ENCODE peak calls at places on chromosomes 12 and 14, in five cellular contexts. L is CD4-positive, CD25-positive, alpha-beta regulatory T cell; B is AG04450; J is endothelial cell of umbilical vein; N is cardiac muscle cell. U is an unnamed sample. For H3K27me3, the result is how much of the 10 kb centered on the place peaks cover.

GRCh38 chr12:53869500-53869899 is 69.1 kb upstream of the HOXC13 start:
- DNase-seq in L (no peak), B (no peak), J (no peak), N (no peak), U (no peak)

GRCh38 chr12:65232490-65233077 is 45.9 kb upstream of the MSRB3 start:
- DNase-seq in L (no peak), B (no peak), J (peak), N (peak), U (no peak)

GRCh38 chr14:54364555-54365415 is 32.0 kb upstream of the CDKN3 start:
- DNase-seq in L (no peak), B (no peak), J (peak), N (peak), U (peak)

GRCh38 chr12:89864419-89864818 is 155.8 kb upstream of the ATP2B1 start:
- DNase-seq in L (no peak), B (no peak), J (no peak), N (no peak), U (no peak)

GRCh38 chr12:25251749-25252148 is 1.0 kb upstream of the KRAS start:
- DNase-seq in L (no peak), B (no peak), J (no peak), N (no peak), U (no peak)

GRCh38 chr12:6829532-6830220 is 1.5 kb downstream of the P3H3 start:
- DNase-seq in L (no peak), B (no peak), J (peak), N (no peak), U (no peak)

GRCh38 chr14:35332517-35333346 is 40.5 kb downstream of the PSMA6 start:
- DNase-seq in L (no peak), B (no peak), J (no peak), N (no peak), U (no peak)

GRCh38 chr12:82841379-82841778 is 154.7 kb downstream of the TMTC2 start:
- DNase-seq in L (no peak), B (no peak), J (no peak), N (no peak), U (no peak)

GRCh38 chr12:6336079-6336858 is 5.6 kb downstream of the TNFRSF1A start:
- DNase-seq in L (peak), B (peak), J (peak), N (peak), U (peak)

GRCh38 chr14:85076111-85076510 is 453.8 kb upstream of the FLRT2 start:
- DNase-seq in L (no peak), B (no peak), J (no peak), N (no peak), U (no peak)

GRCh38 chr12:7352661-7353060 is 48.8 kb downstream of the ACSM4 start:
- DNase-seq in L (no peak), B (no peak), J (no peak), N (no peak), U (no peak)

GRCh38 chr14:99758915-99759545 is 34.2 kb upstream of the EML1 start:
- DNase-seq in L (no peak), B (no peak), J (no peak), N (no peak), U (peak)

GRCh38 chr12:113462880-113463745 is 8.6 kb downstream of the LHX5 start:
- DNase-seq in L (no peak), B (no peak), J (no peak), N (no peak), U (no peak)
- H3K27me3 ChIP-seq in L (under half), B (half or more), J (under half), N (half or more), U (half or more)

GRCh38 chr14:100806386-100806785 is 19.5 kb upstream of the MEG3 start:
- DNase-seq in L (no peak), B (no peak), J (no peak), N (no peak), U (no peak)
- H3K27me3 ChIP-seq in L (under half), B (half or more), J (under half), N (under half), U (under half)

DNA sequence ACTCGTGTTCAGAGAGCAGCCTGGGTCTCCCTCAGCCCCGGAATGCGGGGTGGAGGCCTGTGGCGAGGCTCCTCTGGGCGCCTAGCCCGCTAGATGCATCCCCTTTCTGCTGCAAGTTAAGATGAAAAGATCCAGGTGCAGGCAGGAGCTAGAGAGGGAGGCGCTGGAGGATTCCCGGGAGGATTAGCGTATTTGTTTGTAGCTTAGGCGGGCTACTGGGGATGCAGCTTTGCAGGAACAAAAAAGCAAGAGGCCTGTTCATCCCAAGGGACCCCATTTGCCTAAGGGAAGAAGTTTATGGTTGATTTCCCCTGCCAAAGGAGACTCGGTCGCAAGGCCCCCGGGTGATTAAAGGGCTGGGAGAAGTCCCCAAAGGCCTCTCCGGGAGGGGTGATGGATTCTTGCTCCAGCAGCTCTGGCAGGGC is 818 bp downstream of the CCDC177 start:
- DNase-seq in L (no peak), B (no peak), J (no peak), N (peak), U (no peak)
- H3K27me3 ChIP-seq in L (under half), B (half or more), J (half or more), N (half or more), U (under half)

DNA sequence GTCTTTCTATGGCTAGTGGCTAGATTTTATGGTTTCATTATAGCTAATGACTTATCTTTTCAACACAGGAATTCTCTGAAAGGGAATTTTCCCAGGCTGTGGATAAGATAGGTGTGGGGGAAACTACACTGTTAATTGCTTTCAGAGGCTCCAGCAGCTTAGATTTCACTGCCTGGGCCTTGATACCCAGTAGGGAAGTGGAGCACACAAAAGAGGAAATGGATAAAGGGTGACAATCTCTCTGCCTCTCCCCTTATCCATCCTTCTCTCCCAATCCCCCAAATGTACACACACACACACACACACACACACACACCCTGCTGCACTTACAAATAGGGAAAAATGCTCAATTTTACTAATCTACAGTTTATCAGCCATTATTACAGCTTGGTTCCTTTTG is 19.1 kb downstream of the SIX4 start:
- DNase-seq in L (no peak), B (no peak), J (no peak), N (no peak), U (no peak)
- H3K27me3 ChIP-seq in L (under half), B (under half), J (under half), N (under half), U (under half)

GRCh38 chr12:114691196-114691595 is 7.2 kb upstream of the TBX3 start:
- DNase-seq in L (no peak), B (no peak), J (no peak), N (no peak), U (no peak)
- H3K27me3 ChIP-seq in L (under half), B (under half), J (half or more), N (half or more), U (under half)

U was measured in uterus.